ENCODE peak calls at places on chromosomes 3 and 15, in ten cellular contexts. G is activated CD4-positive, alpha-beta T cell treated with anti-CD3 and anti-CD28 coated beads for 36 hours; L is EL; Z is HEK293T; F is NCI-H187 treated with DMSO at 0.1 percent for 48 hours; O is NCI-H774; T is globus pallidus; C is progenitor cell of endocrine pancreas; H is T-helper 2 cell; N is Calu3. K is an unnamed sample.

GRCh38 chr3:166455724-166456123 is 618.5 kb upstream of the BCHE start:
- DNase-seq in N (no peak), H (no peak), F (no peak), C (no peak), Z (no peak), G (no peak), O (no peak), L (no peak), T (no peak), K (no peak)

GRCh38 chr15:83653639-83654378 is at the start of gene ADAMTSL3:
- DNase-seq in G (no peak), C (peak), L (no peak), O (no peak), H (no peak), T (peak), N (peak), F (no peak), Z (peak), K (peak)

GRCh38 chr3:123143669-123144411 is 57.9 kb upstream of the SEC22A start:
- DNase-seq in O (no peak), N (no peak), H (no peak), L (peak), F (no peak), G (no peak), Z (peak), C (no peak), T (no peak), K (no peak)

GRCh38 chr3:27317096-27317495 is 52.1 kb downstream of the NEK10 start:
- DNase-seq in N (no peak), Z (no peak), O (no peak), G (no peak), F (no peak), C (no peak), L (no peak), T (no peak), H (no peak), K (no peak)

GRCh38 chr3:148331111-148331818 is 366.4 kb upstream of the AGTR1 start:
- DNase-seq in Z (no peak), G (no peak), C (no peak), F (no peak), H (no peak), N (no peak), O (no peak), L (no peak), T (no peak), K (no peak)

GRCh38 chr15:68377766-68378165 is 54.2 kb downstream of the ITGA11 start:
- DNase-seq in Z (no peak), G (no peak), O (no peak), H (no peak), L (no peak), C (no peak), T (no peak), N (no peak), F (no peak), K (no peak)

GRCh38 chr15:51341366-51342248 is at the start of gene GLDN:
- DNase-seq in C (peak), G (no peak), T (peak), H (no peak), L (peak), Z (peak), O (peak), N (peak), F (no peak), K (peak)

GRCh38 chr3:52529376-52530333 is 4.0 kb downstream of the NT5DC2 start:
- DNase-seq in H (no peak), N (no peak), L (no peak), C (no peak), Z (no peak), G (no peak), O (no peak), F (no peak), T (no peak), K (no peak)

GRCh38 chr3:110430146-110430545 is 641.5 kb upstream of the NECTIN3 start:
- DNase-seq in T (no peak), C (no peak), H (no peak), N (no peak), L (no peak), G (no peak), F (no peak), O (no peak), Z (no peak), K (no peak)

K was measured in neuronal stem cell.